ENCODE peak calls at places on chromosomes 4 and X, in six cellular contexts. B, V, K, S, I and N are unnamed samples. For H3K4me1 and H3K36me3, the result is how much of the 10 kb centered on the place peaks cover.

GRCh38 chr4:136962868-136963267 is 569.4 kb downstream of the PCDH18 start:
- DNase-seq in S (no peak), V (no peak), I (no peak), K (no peak), B (no peak), N (no peak)

GRCh38 chr4:186726440-186727148 is 2.9 kb upstream of the FAT1 start:
- DNase-seq in S (peak), K (peak), V (peak), B (no peak), I (peak), N (peak)

GRCh38 chrX:24110049-24110448 is 39.5 kb upstream of the ZFX start:
- DNase-seq in V (no peak), B (no peak), K (no peak), I (no peak), S (peak), N (no peak)

GRCh38 chrX:132860200-132860599 is 98.2 kb downstream of the HS6ST2 start:
- DNase-seq in V (no peak), S (no peak), K (no peak), I (no peak), B (no peak), N (no peak)

GRCh38 chr4:177339794-177340374 is 30.2 kb downstream of the NEIL3 start:
- DNase-seq in B (no peak), V (peak), I (no peak), S (no peak), K (peak), N (no peak)

GRCh38 chr4:43337707-43338106 is 445.2 kb downstream of the GRXCR1 start:
- DNase-seq in S (no peak), I (no peak), B (no peak), K (peak), V (no peak), N (no peak)

GRCh38 chr4:66430856-66431255 is 760.6 kb upstream of the EPHA5 start:
- DNase-seq in V (peak), K (no peak), S (no peak), B (no peak), I (no peak), N (no peak)

GRCh38 chrX:40922307-40922706 is 162.9 kb upstream of the USP9X start:
- DNase-seq in B (no peak), S (no peak), I (no peak), K (peak), V (peak), N (no peak)

GRCh38 chr4:11111876-11112275 is 316.8 kb downstream of the HS3ST1 start:
- DNase-seq in I (no peak), K (no peak), B (no peak), V (no peak), S (no peak), N (no peak)

GRCh38 chr4:104490096-104490769 is 4.5 kb downstream of the CXXC4 start:
- DNase-seq in K (no peak), I (no peak), S (peak), B (no peak), V (no peak), N (peak)

GRCh38 chr4:15779336-15779735 is 1.2 kb downstream of the CD38 start:
- DNase-seq in S (peak), K (peak), I (no peak), V (peak), B (no peak), N (no peak)

GRCh38 chr4:52051615-52052474 is 741 bp downstream of the SPATA18 start:
- DNase-seq in K (peak), I (no peak), V (peak), S (peak), B (no peak), N (no peak)

GRCh38 chr4:168598191-168598590 is 101.3 kb downstream of the PALLD start:
- DNase-seq in S (no peak), K (peak), I (no peak), V (no peak), B (no peak), N (no peak)

GRCh38 chr4:60729194-60729593 is 470.9 kb upstream of the ADGRL3 start:
- DNase-seq in V (no peak), K (no peak), S (no peak), I (no peak), B (no peak), N (no peak)

GRCh38 chr4:123876640-123877039 is 480.0 kb downstream of the SPRY1 start:
- DNase-seq in S (no peak), I (no peak), V (no peak), B (no peak), K (no peak), N (peak)

GRCh38 chr4:19346636-19347035 is 905.1 kb upstream of the SLIT2 start:
- DNase-seq in K (no peak), S (no peak), B (no peak), V (no peak), I (no peak), N (no peak)

GRCh38 chr4:7382634-7383014 is 52.1 kb downstream of the PSAPL1 start:
- DNase-seq in S (no peak), B (no peak), V (no peak), K (no peak), I (no peak), N (no peak)

DNA sequence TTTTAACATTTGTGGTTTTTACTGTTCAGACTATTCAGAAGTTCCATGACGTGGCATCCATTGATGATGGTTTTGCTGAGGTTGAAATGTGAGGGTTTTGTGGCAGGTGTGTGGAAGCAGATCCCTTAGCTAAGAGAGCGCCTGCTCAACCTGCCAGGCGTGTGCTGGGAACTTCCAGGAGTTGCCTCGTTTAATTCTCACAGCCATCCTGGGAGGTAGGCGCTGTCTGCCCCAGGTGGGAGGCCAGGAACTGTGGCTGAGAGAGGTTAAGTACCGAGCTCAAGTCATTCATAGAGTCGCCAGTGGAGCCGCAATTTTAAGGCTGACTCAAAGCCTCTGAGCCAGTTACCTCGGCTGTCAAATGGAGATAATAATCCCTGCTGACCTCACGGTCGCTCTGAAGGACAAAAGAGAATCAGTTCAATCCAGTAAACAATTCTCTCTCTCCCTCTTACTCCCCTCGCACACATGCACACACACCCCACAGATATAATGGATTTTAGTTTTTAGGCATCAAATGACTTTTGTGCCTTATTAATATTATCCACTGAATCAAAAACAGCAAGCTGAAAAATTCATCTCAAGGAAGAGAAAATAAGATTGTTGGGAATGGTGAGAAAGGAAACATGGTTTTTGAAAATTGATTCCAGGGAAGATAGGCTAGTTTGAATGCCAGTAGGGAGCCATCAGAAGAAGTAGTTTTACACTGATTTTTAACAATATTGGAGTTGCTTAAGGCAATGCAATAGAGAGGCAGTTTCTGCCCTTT is 171.4 kb downstream of the PTTG2 start:
- DNase-seq in I (no peak), V (no peak), S (peak), B (peak), K (no peak), N (peak)
- H3K4me1 ChIP-seq in I (under half), V (under half), S (under half), B (half or more), K (under half), N (under half)

GRCh38 chrX:16918979-16919378 is 27.5 kb upstream of the REPS2 start:
- DNase-seq in S (no peak), B (no peak), I (no peak), V (no peak), K (no peak), N (no peak)

GRCh38 chrX:16917120-16917519 is 29.3 kb upstream of the REPS2 start:
- DNase-seq in V (no peak), I (no peak), S (no peak), K (no peak), B (no peak), N (no peak)

GRCh38 chrX:16923157-16923556 is 23.3 kb upstream of the REPS2 start:
- DNase-seq in I (no peak), K (no peak), S (no peak), V (no peak), B (no peak), N (no peak)

GRCh38 chrX:16924631-16925239 is 21.7 kb upstream of the REPS2 start:
- DNase-seq in B (no peak), I (no peak), K (no peak), S (no peak), V (no peak), N (no peak)

GRCh38 chrX:16920116-16920515 is 26.3 kb upstream of the REPS2 start:
- DNase-seq in B (no peak), K (no peak), S (no peak), V (no peak), I (no peak), N (no peak)
- H3K36me3 ChIP-seq in B (under half), K (under half), S (under half), V (under half), I (under half), N (under half)

DNA sequence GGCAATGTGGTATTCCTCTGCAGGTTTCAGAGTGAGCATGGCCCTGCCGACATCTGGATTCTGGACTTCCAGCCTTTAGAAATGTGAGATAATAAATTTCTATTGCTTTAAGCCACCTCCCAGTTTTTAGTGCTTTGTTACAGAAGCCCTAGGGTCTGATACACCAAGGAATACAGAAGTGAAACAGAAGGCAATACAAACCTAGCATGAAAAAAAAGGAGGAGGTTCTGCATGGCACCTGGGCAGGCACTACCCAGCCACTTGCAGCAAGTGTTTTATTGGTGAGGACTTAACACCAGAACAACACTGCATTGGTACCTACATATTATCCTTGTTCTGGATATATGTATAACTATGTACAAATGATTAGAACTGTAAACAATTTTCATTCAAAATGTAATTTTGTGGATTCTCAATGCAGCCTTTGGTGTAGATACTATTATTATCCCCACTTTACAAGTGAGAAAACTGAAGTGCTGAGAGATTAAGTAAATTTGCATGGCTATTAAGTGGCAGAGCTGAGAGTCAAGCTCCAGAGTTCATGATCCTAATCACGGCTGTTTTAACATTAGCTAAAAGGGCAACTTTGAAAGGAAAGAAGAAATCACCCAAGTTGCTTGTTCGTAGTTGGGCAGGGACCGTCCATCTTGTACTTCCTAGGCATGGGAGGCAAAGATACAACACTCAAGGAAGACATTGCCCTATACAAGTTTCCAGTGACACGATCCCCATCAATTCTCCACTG is 71.8 kb downstream of the IL21 start:
- DNase-seq in B (no peak), S (no peak), V (no peak), I (no peak), K (no peak), N (no peak)
- H3K27ac ChIP-seq in B (no peak), S (no peak), V (no peak), I (no peak), K (no peak), N (no peak)

GRCh38 chr4:114606240-114606639 is 7.6 kb downstream of the UGT8 start:
- DNase-seq in K (no peak), B (no peak), S (peak), I (no peak), V (no peak), N (no peak)

GRCh38 chr4:114603455-114603854 is 4.8 kb downstream of the UGT8 start:
- DNase-seq in V (no peak), K (no peak), B (no peak), S (no peak), I (no peak), N (no peak)

GRCh38 chr4:114601304-114602052 is 2.9 kb downstream of the UGT8 start:
- DNase-seq in B (no peak), I (no peak), V (no peak), K (no peak), S (no peak), N (no peak)

GRCh38 chr4:114607086-114607485 is 8.5 kb downstream of the UGT8 start:
- DNase-seq in I (no peak), B (no peak), S (no peak), K (no peak), V (no peak), N (no peak)
- H3K4me1 ChIP-seq in I (under half), B (under half), S (under half), K (under half), V (under half), N (under half)